ENCODE peak calls at places on chromosomes 2 and 18, in six cellular contexts. J is transverse colon; P is activated gamma-delta T cell treated with Interleukin-2 at 50 U/mL for 16 hours; I is caudate nucleus; V is fibroblast of mammary gland; E is stimulated activated CD4-positive, alpha-beta T cell treated with anti-CD3 and anti-CD28 coated beads, Interleukin-15, amount 100 ng/mL, for 1 hour. L is an unnamed sample.

GRCh38 chr2:207394812-207395534 is 134.8 kb upstream of the CREB1 start:
- DNase-seq in V (peak), P (no peak), E (no peak), J (no peak), I (no peak), L (no peak)

GRCh38 chr2:33494155-33494779 is 17.8 kb downstream of the RASGRP3 start:
- DNase-seq in J (no peak), E (no peak), P (no peak), V (peak), I (no peak), L (no peak)

GRCh38 chr2:75787532-75788132 is 76.9 kb upstream of the GCFC2 start:
- DNase-seq in I (no peak), E (no peak), J (no peak), V (peak), P (no peak), L (no peak)

GRCh38 chr2:65030481-65030880 is 25.7 kb upstream of the CEP68 start:
- DNase-seq in E (no peak), J (peak), I (no peak), P (no peak), V (no peak), L (no peak)

GRCh38 chr2:152606081-152606480 is 111.2 kb downstream of the PRPF40A start:
- DNase-seq in P (no peak), V (no peak), J (no peak), E (no peak), I (no peak), L (no peak)

GRCh38 chr2:203490391-203490790 is 44.7 kb downstream of the RAPH1 start:
- DNase-seq in E (no peak), I (no peak), J (no peak), V (no peak), P (no peak), L (no peak)

GRCh38 chr2:190417045-190417842 is 9.1 kb downstream of the MFSD6 start:
- DNase-seq in V (no peak), I (no peak), J (no peak), E (no peak), P (no peak), L (no peak)

GRCh38 chr18:47928466-47928865 is 2.0 kb downstream of the SMAD2 start:
- DNase-seq in I (no peak), J (no peak), E (no peak), P (no peak), V (peak), L (no peak)

GRCh38 chr2:19900536-19901200 is 1.1 kb downstream of the TTC32 start:
- DNase-seq in I (no peak), P (peak), V (peak), J (no peak), E (no peak), L (no peak)

GRCh38 chr18:13394794-13395193 is 176.2 kb downstream of the LDLRAD4 start:
- DNase-seq in I (no peak), P (no peak), J (no peak), V (no peak), E (no peak), L (no peak)

GRCh38 chr2:9165625-9166024 is 41.0 kb upstream of the ASAP2 start:
- DNase-seq in P (no peak), E (no peak), J (no peak), I (peak), V (peak), L (peak)

GRCh38 chr2:144412727-144413126 is 107.2 kb downstream of the ZEB2 start:
- DNase-seq in E (no peak), I (no peak), V (peak), J (no peak), P (no peak), L (no peak)

GRCh38 chr2:205273627-205274026 is 408.7 kb upstream of the NRP2 start:
- DNase-seq in P (no peak), V (no peak), I (no peak), E (no peak), J (no peak), L (no peak)

GRCh38 chr2:38187416-38188127 is 111.6 kb upstream of the CYP1B1 start:
- DNase-seq in J (peak), V (peak), E (no peak), P (no peak), I (no peak), L (no peak)

GRCh38 chr2:206833291-206833690 is 67.9 kb downstream of the FASTKD2 start:
- DNase-seq in E (no peak), I (no peak), P (no peak), V (no peak), J (no peak), L (no peak)

GRCh38 chr18:49520661-49521145 is 33.7 kb upstream of the C18orf32 start:
- DNase-seq in E (no peak), J (no peak), P (no peak), V (peak), I (no peak), L (no peak)

GRCh38 chr2:131064589-131065232 is 28.5 kb downstream of the FAM168B start:
- DNase-seq in P (no peak), I (no peak), E (no peak), J (no peak), V (no peak), L (no peak)

GRCh38 chr2:178066890-178067669 is 5.5 kb downstream of the PDE11A start:
- DNase-seq in V (peak), E (no peak), P (no peak), J (no peak), I (no peak), L (no peak)

GRCh38 chr2:85826990-85827878 is 61.6 kb downstream of the ST3GAL5 start:
- DNase-seq in E (peak), V (peak), P (peak), I (peak), J (peak), L (peak)

GRCh38 chr18:13163167-13163927 is 55.2 kb upstream of the LDLRAD4 start:
- DNase-seq in P (no peak), J (no peak), I (no peak), E (no peak), V (peak), L (no peak)

GRCh38 chr2:151189125-151189524 is 72.5 kb downstream of the RBM43 start:
- DNase-seq in P (peak), J (no peak), V (no peak), E (no peak), I (no peak), L (no peak)

GRCh38 chr2:220619525-220620267 is 952.4 kb downstream of the EPHA4 start:
- DNase-seq in J (no peak), V (no peak), I (no peak), P (no peak), E (no peak), L (no peak)

GRCh38 chr18:57561728-57562423 is 24.6 kb downstream of the FECH start:
- DNase-seq in P (no peak), I (no peak), E (no peak), J (no peak), V (peak), L (no peak)

GRCh38 chr2:235669269-235669831 is 175.5 kb downstream of the AGAP1 start:
- DNase-seq in J (peak), V (peak), E (no peak), P (peak), I (peak), L (peak)

GRCh38 chr2:73862987-73863386 is 29.8 kb upstream of the ACTG2 start:
- DNase-seq in J (no peak), V (no peak), E (no peak), I (no peak), P (no peak), L (no peak)

GRCh38 chr18:24509435-24509834 is 49.0 kb downstream of the HRH4 start:
- DNase-seq in I (no peak), V (no peak), E (no peak), J (no peak), P (no peak), L (no peak)

GRCh38 chr2:218260742-218261423 is at the start of gene GPBAR1:
- DNase-seq in J (peak), E (no peak), P (no peak), I (no peak), V (no peak), L (no peak)

GRCh38 chr18:3481696-3482210 is 31.8 kb downstream of the TGIF1 start:
- DNase-seq in P (peak), V (peak), J (peak), E (no peak), I (no peak), L (no peak)

GRCh38 chr2:172927381-172928357 is 148.0 kb upstream of the MAP3K20 start:
- DNase-seq in P (no peak), V (peak), E (no peak), I (no peak), J (no peak), L (no peak)

GRCh38 chr18:48800479-48800876 is 150.3 kb downstream of the SMAD7 start:
- DNase-seq in J (peak), P (no peak), E (no peak), V (no peak), I (no peak), L (no peak)

GRCh38 chr2:220736778-220737177 is 835.3 kb downstream of the EPHA4 start:
- DNase-seq in V (peak), E (no peak), P (no peak), J (no peak), I (no peak), L (no peak)

GRCh38 chr2:225694664-225695063 is 295.2 kb downstream of the NYAP2 start:
- DNase-seq in P (no peak), I (no peak), E (no peak), J (no peak), V (peak), L (no peak)

GRCh38 chr18:55577812-55578539 is 10.0 kb downstream of the TCF4 start:
- DNase-seq in V (peak), I (no peak), E (no peak), P (no peak), J (no peak), L (no peak)

GRCh38 chr2:95728878-95729511 is 137.2 kb downstream of the TRIM43 start:
- DNase-seq in E (no peak), V (peak), P (no peak), I (peak), J (peak), L (no peak)

L was measured in nucleus accumbens.